ENCODE peak calls at places on chromosomes 1 and 21, in four cellular contexts. X is fibroblast of pulmonary artery, H is brain microvascular endothelial cell, N is lower lobe of right lung. K is an unnamed sample.

GRCh38 chr1:91725961-91726704 is 159.8 kb downstream of the TGFBR3 start:
- DNase-seq in X (peak), N (no peak), H (peak), K (peak)

GRCh38 chr21:25563399-25564116 is 43.7 kb downstream of the MRPL39 start:
- DNase-seq in H (no peak), N (no peak), X (peak), K (peak)

GRCh38 chr1:211259596-211260126 is 495 bp downstream of the RCOR3 start:
- DNase-seq in N (no peak), H (no peak), X (peak), K (no peak)

GRCh38 chr1:234345237-234345636 is 28.0 kb upstream of the COA6 start:
- DNase-seq in H (no peak), N (no peak), X (no peak), K (no peak)

GRCh38 chr1:109850194-109850593 is 60.5 kb upstream of the CSF1 start:
- DNase-seq in N (no peak), X (no peak), H (no peak), K (peak)

GRCh38 chr1:181341026-181341632 is 142.2 kb upstream of the CACNA1E start:
- DNase-seq in N (no peak), X (no peak), H (no peak), K (no peak)

GRCh38 chr1:67840449-67840848 is 7.2 kb upstream of the GNG12 start:
- DNase-seq in H (peak), X (peak), N (no peak), K (peak)

GRCh38 chr1:223137402-223138100 is 5.5 kb downstream of the TLR5 start:
- DNase-seq in X (peak), N (no peak), H (no peak), K (peak)

GRCh38 chr1:152188673-152189591 is 29.9 kb upstream of the RPTN start:
- DNase-seq in H (peak), N (peak), X (peak), K (peak)

GRCh38 chr1:188652678-188653077 is 1823.9 kb downstream of the PLA2G4A start:
- DNase-seq in H (peak), X (peak), N (no peak), K (peak)

GRCh38 chr21:29072873-29073221 is 601 bp downstream of the CCT8 start:
- DNase-seq in N (no peak), H (peak), X (peak), K (peak)

GRCh38 chr1:29900727-29901126 is 664.4 kb downstream of the PTPRU start:
- DNase-seq in H (no peak), X (no peak), N (no peak), K (no peak)

GRCh38 chr1:33921281-33921680 is 57.4 kb downstream of the HMGB4 start:
- DNase-seq in N (no peak), X (no peak), H (no peak), K (no peak)
- TF ChIP-seq CTCF in N (no peak), X (no peak), H (no peak), K (no peak)

GRCh38 chr1:19411612-19412011 is 73.7 kb downstream of the CAPZB start:
- DNase-seq in X (no peak), N (no peak), H (no peak), K (no peak)

GRCh38 chr1:19409477-19410086 is 75.8 kb downstream of the CAPZB start:
- DNase-seq in X (no peak), N (no peak), H (no peak), K (no peak)

GRCh38 chr1:19412654-19413053 is 72.7 kb downstream of the CAPZB start:
- DNase-seq in H (no peak), X (no peak), N (no peak), K (no peak)

GRCh38 chr1:19407494-19408096 is 77.7 kb downstream of the CAPZB start:
- DNase-seq in H (no peak), N (no peak), X (no peak), K (no peak)

DNA sequence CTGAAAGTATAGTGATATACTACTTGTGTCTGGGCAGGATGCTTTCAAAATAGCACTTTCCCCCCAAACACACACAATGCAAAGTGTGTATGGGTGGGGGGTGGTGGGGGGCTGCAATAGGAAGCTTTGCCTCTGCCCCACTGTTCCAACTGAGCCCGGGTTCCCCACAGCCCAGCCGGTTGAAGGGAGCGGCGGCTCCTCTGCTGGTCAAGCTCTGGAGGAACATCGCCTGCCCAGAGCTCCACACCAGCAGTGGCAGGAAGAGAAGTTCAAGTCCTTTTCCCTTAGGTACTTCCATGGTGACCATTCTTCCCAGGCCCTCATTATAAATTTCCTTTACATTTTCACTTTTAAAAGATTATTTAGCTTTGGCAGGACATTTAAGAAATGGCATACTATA is 74.9 kb downstream of the CAPZB start:
- DNase-seq in N (no peak), H (no peak), X (no peak), K (no peak)
- TF ChIP-seq CTCF in N (no peak), H (peak), X (no peak), K (no peak)

GRCh38 chr1:240399381-240399780 is 212.6 kb downstream of the GREM2 start:
- DNase-seq in X (peak), N (no peak), H (peak), K (peak)
- TF ChIP-seq CTCF in X (no peak), N (no peak), H (no peak), K (no peak)

GRCh38 chr1:167881786-167882185 is 32.1 kb downstream of the ADCY10 start:
- DNase-seq in H (peak), N (no peak), X (no peak), K (peak)

GRCh38 chr1:167876597-167877175 is 37.2 kb downstream of the ADCY10 start:
- DNase-seq in N (no peak), H (no peak), X (no peak), K (no peak)

GRCh38 chr1:167881069-167881468 is 32.9 kb downstream of the ADCY10 start:
- DNase-seq in X (peak), H (no peak), N (no peak), K (peak)

GRCh38 chr1:167880570-167880969 is 33.4 kb downstream of the ADCY10 start:
- DNase-seq in H (peak), N (no peak), X (peak), K (peak)

GRCh38 chr1:167878372-167879160 is 35.4 kb downstream of the ADCY10 start:
- DNase-seq in N (no peak), H (no peak), X (no peak), K (no peak)
- TF ChIP-seq CTCF in N (no peak), H (no peak), X (no peak), K (no peak)

DNA sequence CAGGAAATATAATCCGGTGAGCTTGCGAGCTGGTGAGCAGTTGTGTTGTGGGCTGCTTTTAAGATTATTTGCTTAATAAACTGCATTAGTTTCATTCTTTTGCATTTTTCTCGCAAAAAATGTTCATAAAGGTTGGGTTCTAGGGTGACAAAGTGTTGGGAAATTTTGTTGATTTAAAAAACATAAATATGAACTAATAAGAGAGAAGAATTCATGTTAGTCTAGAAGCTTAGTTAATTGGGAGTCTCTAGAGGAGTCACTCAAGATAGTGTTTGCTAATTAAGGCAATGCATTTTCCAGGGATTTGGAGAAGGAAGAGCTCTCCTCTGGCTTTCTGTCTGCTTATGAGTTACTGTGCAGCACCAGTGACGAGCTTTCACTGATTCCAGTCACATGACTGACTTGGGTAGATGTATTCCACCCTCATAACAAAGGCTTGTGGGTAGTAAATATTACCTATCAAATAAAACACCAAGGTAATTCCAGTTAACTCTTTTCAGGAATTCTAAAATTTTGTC is 417.0 kb downstream of the PTBP2 start:
- DNase-seq in X (no peak), H (no peak), N (no peak), K (peak)
- TF ChIP-seq CTCF in X (no peak), H (no peak), N (no peak), K (no peak)

GRCh38 chr1:94522304-94522703 is 19.3 kb downstream of the F3 start:
- DNase-seq in X (peak), H (peak), N (no peak), K (peak)
- TF ChIP-seq CTCF in X (peak), H (peak), N (peak), K (peak)

GRCh38 chr21:26717146-26717739 is 128.0 kb downstream of the ADAMTS1 start:
- DNase-seq in H (no peak), N (no peak), X (peak), K (peak)
- TF ChIP-seq CTCF in H (peak), N (peak), X (peak), K (peak)

DNA sequence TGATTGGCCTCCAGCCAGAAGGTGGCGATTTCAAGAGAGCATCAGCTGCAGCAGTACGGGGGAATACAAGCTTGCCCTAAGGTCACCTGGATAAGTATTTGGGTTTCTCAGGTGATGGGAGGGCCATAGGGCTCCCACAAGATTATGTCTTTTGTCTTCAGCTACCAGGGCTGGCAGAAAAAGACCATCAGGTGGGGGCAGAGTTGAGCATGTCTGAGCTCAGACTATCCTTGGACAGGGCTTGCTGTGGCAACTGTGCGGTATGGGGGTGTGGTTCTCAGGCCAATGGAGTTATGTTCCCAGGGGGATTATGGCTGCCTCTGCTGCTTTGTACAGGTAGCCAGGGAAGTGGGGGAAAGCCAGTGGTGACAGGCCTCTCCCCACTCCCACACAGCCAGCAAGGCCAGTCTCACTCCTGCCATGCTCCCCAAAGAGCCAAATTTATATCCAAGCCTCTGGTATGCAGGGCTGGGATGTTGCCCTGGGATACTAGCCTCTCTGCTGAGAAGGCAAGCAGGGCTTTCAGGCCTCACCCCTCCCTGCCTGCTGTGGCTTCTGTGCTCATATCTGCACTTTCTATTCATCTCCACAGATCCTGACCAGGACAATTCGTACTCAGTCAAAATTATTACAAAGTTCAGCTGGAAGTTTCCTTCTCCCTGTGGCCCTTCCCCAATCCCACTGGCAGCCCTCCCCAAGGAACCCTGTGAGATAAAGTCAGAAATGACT is 26.7 kb upstream of the CD84 start:
- DNase-seq in X (no peak), H (no peak), N (no peak), K (no peak)
- TF ChIP-seq CTCF in X (no peak), H (no peak), N (no peak), K (no peak)